ENCODE peak calls at places on chromosomes 11 and 22, in six cellular contexts. One of them, this sample, is unnamed.

GRCh38 chr11:31264834-31265233 is 104.7 kb downstream of the DCDC1 start:
- DNase-seq in stimulated activated CD4-positive, alpha-beta T cell treated with anti-CD3 and anti-CD28 coated beads, TNF-alpha, amount 100 ng/mL, for 1 hour: no peak
- DNase-seq in T-helper 1 cell: no peak
- DNase-seq in cardiac fibroblast: no peak
- DNase-seq in NCI-H2029 treated with DMSO at 0.1 percent for 48 hours: no peak
- DNase-seq in HCEC 1CT: no peak
- DNase-seq in this sample: no peak

GRCh38 chr11:2522636-2523255 is 77.9 kb downstream of the KCNQ1 start:
- DNase-seq in cardiac fibroblast: no peak
- DNase-seq in HCEC 1CT: no peak
- DNase-seq in NCI-H2029 treated with DMSO at 0.1 percent for 48 hours: no peak
- DNase-seq in T-helper 1 cell: no peak
- DNase-seq in stimulated activated CD4-positive, alpha-beta T cell treated with anti-CD3 and anti-CD28 coated beads, TNF-alpha, amount 100 ng/mL, for 1 hour: no peak
- DNase-seq in this sample: no peak

GRCh38 chr11:28100665-28101064 is 7.3 kb downstream of the KIF18A start:
- DNase-seq in HCEC 1CT: no peak
- DNase-seq in T-helper 1 cell: no peak
- DNase-seq in NCI-H2029 treated with DMSO at 0.1 percent for 48 hours: no peak
- DNase-seq in cardiac fibroblast: no peak
- DNase-seq in stimulated activated CD4-positive, alpha-beta T cell treated with anti-CD3 and anti-CD28 coated beads, TNF-alpha, amount 100 ng/mL, for 1 hour: no peak
- DNase-seq in this sample: no peak

GRCh38 chr11:131691558-131692041 is 321.2 kb downstream of the NTM start:
- DNase-seq in HCEC 1CT: no peak
- DNase-seq in NCI-H2029 treated with DMSO at 0.1 percent for 48 hours: no peak
- DNase-seq in cardiac fibroblast: peak
- DNase-seq in T-helper 1 cell: no peak
- DNase-seq in stimulated activated CD4-positive, alpha-beta T cell treated with anti-CD3 and anti-CD28 coated beads, TNF-alpha, amount 100 ng/mL, for 1 hour: no peak
- DNase-seq in this sample: peak

GRCh38 chr11:8258771-8259170 is 4.9 kb downstream of the LMO1 start:
- DNase-seq in cardiac fibroblast: peak
- DNase-seq in stimulated activated CD4-positive, alpha-beta T cell treated with anti-CD3 and anti-CD28 coated beads, TNF-alpha, amount 100 ng/mL, for 1 hour: no peak
- DNase-seq in NCI-H2029 treated with DMSO at 0.1 percent for 48 hours: no peak
- DNase-seq in T-helper 1 cell: no peak
- DNase-seq in HCEC 1CT: peak
- DNase-seq in this sample: no peak

GRCh38 chr11:3119141-3119821 is 45.8 kb downstream of the OSBPL5 start:
- DNase-seq in HCEC 1CT: no peak
- DNase-seq in NCI-H2029 treated with DMSO at 0.1 percent for 48 hours: no peak
- DNase-seq in T-helper 1 cell: no peak
- DNase-seq in cardiac fibroblast: no peak
- DNase-seq in stimulated activated CD4-positive, alpha-beta T cell treated with anti-CD3 and anti-CD28 coated beads, TNF-alpha, amount 100 ng/mL, for 1 hour: no peak
- DNase-seq in this sample: no peak

GRCh38 chr22:50733521-50734342 is 4.3 kb upstream of the ACR start:
- DNase-seq in NCI-H2029 treated with DMSO at 0.1 percent for 48 hours: no peak
- DNase-seq in HCEC 1CT: peak
- DNase-seq in cardiac fibroblast: peak
- DNase-seq in T-helper 1 cell: no peak
- DNase-seq in stimulated activated CD4-positive, alpha-beta T cell treated with anti-CD3 and anti-CD28 coated beads, TNF-alpha, amount 100 ng/mL, for 1 hour: no peak
- DNase-seq in this sample: peak

GRCh38 chr11:122706689-122707088 is 51.2 kb downstream of the UBASH3B start:
- DNase-seq in NCI-H2029 treated with DMSO at 0.1 percent for 48 hours: no peak
- DNase-seq in T-helper 1 cell: no peak
- DNase-seq in cardiac fibroblast: peak
- DNase-seq in HCEC 1CT: peak
- DNase-seq in stimulated activated CD4-positive, alpha-beta T cell treated with anti-CD3 and anti-CD28 coated beads, TNF-alpha, amount 100 ng/mL, for 1 hour: no peak
- DNase-seq in this sample: peak

GRCh38 chr22:29661355-29661754 is 57.9 kb downstream of the NF2 start:
- DNase-seq in cardiac fibroblast: peak
- DNase-seq in stimulated activated CD4-positive, alpha-beta T cell treated with anti-CD3 and anti-CD28 coated beads, TNF-alpha, amount 100 ng/mL, for 1 hour: no peak
- DNase-seq in NCI-H2029 treated with DMSO at 0.1 percent for 48 hours: no peak
- DNase-seq in T-helper 1 cell: no peak
- DNase-seq in HCEC 1CT: peak
- DNase-seq in this sample: peak

GRCh38 chr22:28025866-28026575 is 107.0 kb upstream of the PITPNB start:
- DNase-seq in cardiac fibroblast: no peak
- DNase-seq in T-helper 1 cell: no peak
- DNase-seq in HCEC 1CT: no peak
- DNase-seq in NCI-H2029 treated with DMSO at 0.1 percent for 48 hours: no peak
- DNase-seq in stimulated activated CD4-positive, alpha-beta T cell treated with anti-CD3 and anti-CD28 coated beads, TNF-alpha, amount 100 ng/mL, for 1 hour: no peak
- DNase-seq in this sample: no peak

GRCh38 chr22:25405854-25406509 is 158.5 kb upstream of the GRK3 start:
- DNase-seq in HCEC 1CT: no peak
- DNase-seq in stimulated activated CD4-positive, alpha-beta T cell treated with anti-CD3 and anti-CD28 coated beads, TNF-alpha, amount 100 ng/mL, for 1 hour: no peak
- DNase-seq in NCI-H2029 treated with DMSO at 0.1 percent for 48 hours: no peak
- DNase-seq in T-helper 1 cell: no peak
- DNase-seq in cardiac fibroblast: no peak
- DNase-seq in this sample: no peak

GRCh38 chr11:43366597-43367121 is 7.9 kb downstream of the TTC17 start:
- DNase-seq in T-helper 1 cell: no peak
- DNase-seq in cardiac fibroblast: peak
- DNase-seq in NCI-H2029 treated with DMSO at 0.1 percent for 48 hours: no peak
- DNase-seq in HCEC 1CT: peak
- DNase-seq in stimulated activated CD4-positive, alpha-beta T cell treated with anti-CD3 and anti-CD28 coated beads, TNF-alpha, amount 100 ng/mL, for 1 hour: no peak
- DNase-seq in this sample: peak

GRCh38 chr11:131534031-131534430 is 163.6 kb downstream of the NTM start:
- DNase-seq in cardiac fibroblast: no peak
- DNase-seq in NCI-H2029 treated with DMSO at 0.1 percent for 48 hours: no peak
- DNase-seq in HCEC 1CT: no peak
- DNase-seq in stimulated activated CD4-positive, alpha-beta T cell treated with anti-CD3 and anti-CD28 coated beads, TNF-alpha, amount 100 ng/mL, for 1 hour: no peak
- DNase-seq in T-helper 1 cell: no peak
- DNase-seq in this sample: no peak

GRCh38 chr11:5713695-5714094 is 22.6 kb upstream of the OR56B1 start:
- DNase-seq in NCI-H2029 treated with DMSO at 0.1 percent for 48 hours: no peak
- DNase-seq in stimulated activated CD4-positive, alpha-beta T cell treated with anti-CD3 and anti-CD28 coated beads, TNF-alpha, amount 100 ng/mL, for 1 hour: no peak
- DNase-seq in T-helper 1 cell: no peak
- DNase-seq in HCEC 1CT: no peak
- DNase-seq in cardiac fibroblast: no peak
- DNase-seq in this sample: no peak

GRCh38 chr22:42613869-42614268 is 814 bp downstream of the POLDIP3 start:
- DNase-seq in cardiac fibroblast: peak
- DNase-seq in HCEC 1CT: peak
- DNase-seq in stimulated activated CD4-positive, alpha-beta T cell treated with anti-CD3 and anti-CD28 coated beads, TNF-alpha, amount 100 ng/mL, for 1 hour: no peak
- DNase-seq in NCI-H2029 treated with DMSO at 0.1 percent for 48 hours: no peak
- DNase-seq in T-helper 1 cell: peak
- DNase-seq in this sample: peak